ENCODE peak calls at places on chromosomes 6 and 20, in four cellular contexts. Z is right cardiac atrium, C is RWPE1, D is psoas muscle. I is an unnamed sample.

GRCh38 chr20:36860339-36860738 is 15.6 kb upstream of the TLDC2 start:
- DNase-seq in Z (no peak), C (no peak), D (no peak), I (no peak)

GRCh38 chr6:27542485-27542884 is 69.6 kb upstream of the ZNF184 start:
- DNase-seq in Z (no peak), C (no peak), D (no peak), I (no peak)

GRCh38 chr20:35697696-35698297 is 1.4 kb downstream of the NFS1 start:
- DNase-seq in Z (no peak), C (no peak), D (no peak), I (no peak)

GRCh38 chr6:106844930-106845329 is 129.6 kb downstream of the CD24 start:
- DNase-seq in Z (no peak), C (no peak), D (no peak), I (no peak)

GRCh38 chr6:75436869-75437268 is 56.7 kb downstream of the FILIP1 start:
- DNase-seq in Z (peak), C (no peak), D (peak), I (no peak)

GRCh38 chr20:39016076-39016475 is 53.9 kb downstream of the DHX35 start:
- DNase-seq in Z (no peak), C (no peak), D (no peak), I (no peak)

GRCh38 chr6:137217801-137218472 is 1.2 kb downstream of the IFNGR1 start:
- DNase-seq in Z (peak), C (no peak), D (no peak), I (no peak)

GRCh38 chr6:111550953-111551352 is 54.7 kb downstream of the TRAF3IP2 start:
- DNase-seq in Z (no peak), C (no peak), D (no peak), I (no peak)

GRCh38 chr6:34616230-34616591 is 60.1 kb upstream of the SPDEF start:
- DNase-seq in Z (no peak), C (no peak), D (no peak), I (no peak)

GRCh38 chr20:48781634-48782033 is 46.2 kb downstream of the PREX1 start:
- DNase-seq in Z (no peak), C (no peak), D (no peak), I (no peak)

GRCh38 chr20:48787861-48788375 is 39.9 kb downstream of the PREX1 start:
- DNase-seq in Z (no peak), C (peak), D (no peak), I (no peak)

GRCh38 chr6:28125396-28125795 is 987 bp downstream of the ZSCAN16 start:
- DNase-seq in Z (no peak), C (no peak), D (no peak), I (no peak)

GRCh38 chr6:74574794-74575193 is 631.1 kb downstream of the COL12A1 start:
- DNase-seq in Z (no peak), C (no peak), D (no peak), I (no peak)

GRCh38 chr6:1629316-1629715 is 19.6 kb downstream of the FOXC1 start:
- DNase-seq in Z (no peak), C (no peak), D (no peak), I (no peak)

GRCh38 chr6:25136879-25137278 is 142.3 kb upstream of the CARMIL1 start:
- DNase-seq in Z (no peak), C (no peak), D (no peak), I (no peak)

GRCh38 chr20:2538356-2538755 is 2.0 kb downstream of the TMC2 start:
- DNase-seq in Z (no peak), C (no peak), D (no peak), I (no peak)

GRCh38 chr6:170575250-170575649 is 9.2 kb downstream of the PDCD2 start:
- DNase-seq in Z (no peak), C (peak), D (no peak), I (no peak)

GRCh38 chr20:52179331-52180166 is 12.0 kb downstream of the ZFP64 start:
- DNase-seq in Z (no peak), C (no peak), D (no peak), I (no peak)

GRCh38 chr6:154457881-154458284 is 52.6 kb downstream of the CNKSR3 start:
- DNase-seq in Z (no peak), C (peak), D (no peak), I (no peak)

GRCh38 chr6:129774697-129775447 is 64.9 kb upstream of the ARHGAP18 start:
- DNase-seq in Z (peak), C (peak), D (peak), I (peak)

GRCh38 chr20:39855799-39856198 is 833.2 kb downstream of the MAFB start:
- DNase-seq in Z (no peak), C (no peak), D (no peak), I (no peak)

GRCh38 chr6:11043961-11044711 is at the start of gene ELOVL2:
- DNase-seq in Z (peak), C (peak), D (peak), I (peak)

GRCh38 chr6:56849876-56850275 is 105.0 kb upstream of the BEND6 start:
- DNase-seq in Z (no peak), C (no peak), D (no peak), I (no peak)

DNA sequence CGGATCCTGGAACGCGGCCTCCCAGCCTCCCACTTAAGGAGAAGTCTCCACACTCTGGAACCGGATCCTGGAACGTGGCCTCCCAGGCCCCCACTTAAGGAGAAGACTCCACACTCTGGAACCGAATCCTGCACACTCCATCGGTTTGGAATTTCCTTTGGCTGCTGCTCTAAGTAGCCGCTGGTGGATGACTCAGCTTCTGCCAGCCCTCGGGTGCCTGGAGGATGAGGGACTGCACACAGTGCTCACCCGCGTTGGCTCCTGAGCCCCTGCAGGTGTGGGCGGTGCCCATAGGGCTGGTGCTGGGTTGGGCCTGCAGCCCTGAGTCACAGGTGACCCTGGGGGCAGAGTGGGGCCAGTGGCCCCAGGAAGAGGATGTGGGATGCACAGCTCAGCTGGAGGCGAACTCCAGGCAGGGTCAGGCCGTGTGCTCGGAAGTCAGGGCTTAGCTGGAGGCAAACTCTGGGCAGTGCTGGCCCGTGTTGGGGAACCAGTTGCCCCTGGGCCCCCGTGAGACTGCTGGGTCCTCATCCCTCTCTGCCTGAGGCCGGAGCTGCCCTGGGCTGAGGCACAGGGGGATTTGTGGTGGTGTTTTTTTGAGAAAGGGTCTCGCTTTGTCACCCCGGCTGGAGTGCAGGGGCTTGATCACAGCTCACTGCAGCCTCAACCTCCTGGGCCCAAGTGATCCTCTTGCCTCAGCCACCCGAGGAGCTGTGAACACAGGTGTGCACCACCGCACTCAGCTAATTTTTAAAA is 13.9 kb upstream of the TNFRSF6B start:
- DNase-seq in Z (peak), C (peak), D (peak), I (peak)
- H3K27ac ChIP-seq in Z (peak), C (peak), D (peak), I (peak)

GRCh38 chr20:59025511-59025910 is 6.3 kb downstream of the TUBB1 start:
- DNase-seq in Z (no peak), C (no peak), D (no peak), I (no peak)
- H3K27ac ChIP-seq in Z (no peak), C (no peak), D (no peak), I (no peak)

GRCh38 chr20:23091741-23092408 is 5.8 kb upstream of the CD93 start:
- DNase-seq in Z (no peak), C (no peak), D (no peak), I (no peak)
- H3K27ac ChIP-seq in Z (no peak), C (no peak), D (peak), I (no peak)

GRCh38 chr20:652611-653109 is 340 bp downstream of the SRXN1 start:
- DNase-seq in Z (peak), C (no peak), D (no peak), I (peak)

GRCh38 chr20:653110-653589 is at the start of gene SRXN1:
- DNase-seq in Z (peak), C (peak), D (peak), I (peak)

GRCh38 chr20:651713-652610 is 1.0 kb downstream of the SRXN1 start:
- DNase-seq in Z (no peak), C (no peak), D (no peak), I (no peak)

GRCh38 chr20:654427-654770 is 1.4 kb upstream of the SRXN1 start:
- DNase-seq in Z (no peak), C (no peak), D (no peak), I (no peak)

GRCh38 chr20:653590-654426 is 808 bp upstream of the SRXN1 start:
- DNase-seq in Z (no peak), C (no peak), D (no peak), I (no peak)
- H3K27ac ChIP-seq in Z (peak), C (peak), D (peak), I (peak)

GRCh38 chr6:13472976-13473645 is 14.3 kb downstream of the GFOD1 start:
- DNase-seq in Z (no peak), C (no peak), D (no peak), I (no peak)

GRCh38 chr6:13472099-13472498 is 15.3 kb downstream of the GFOD1 start:
- DNase-seq in Z (no peak), C (no peak), D (no peak), I (no peak)

GRCh38 chr6:13469688-13470087 is 17.7 kb downstream of the GFOD1 start:
- DNase-seq in Z (no peak), C (no peak), D (no peak), I (no peak)

GRCh38 chr6:13470240-13471140 is 16.9 kb downstream of the GFOD1 start:
- DNase-seq in Z (no peak), C (no peak), D (no peak), I (no peak)

DNA sequence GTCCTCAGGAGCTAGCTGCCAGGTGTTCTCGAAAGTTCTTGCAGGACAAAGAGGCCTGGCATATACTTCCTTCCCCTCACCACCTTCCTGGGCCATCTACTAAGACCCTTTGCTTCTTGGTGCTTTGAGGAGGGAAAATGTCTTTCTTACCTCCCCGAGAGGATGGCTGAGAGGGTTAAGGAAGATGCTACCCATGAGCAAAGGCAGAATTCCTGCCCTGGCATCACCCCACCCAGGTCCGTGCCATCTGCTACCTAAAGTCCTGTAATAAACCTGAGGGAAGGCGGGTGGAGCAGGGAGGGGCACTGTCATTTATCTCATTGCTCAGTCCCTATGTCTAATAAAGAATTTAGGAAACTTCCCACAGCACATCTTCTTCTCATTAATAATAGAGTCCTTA is 16.2 kb downstream of the GFOD1 start:
- DNase-seq in Z (no peak), C (no peak), D (no peak), I (no peak)
- H3K27ac ChIP-seq in Z (peak), C (no peak), D (no peak), I (no peak)

DNA sequence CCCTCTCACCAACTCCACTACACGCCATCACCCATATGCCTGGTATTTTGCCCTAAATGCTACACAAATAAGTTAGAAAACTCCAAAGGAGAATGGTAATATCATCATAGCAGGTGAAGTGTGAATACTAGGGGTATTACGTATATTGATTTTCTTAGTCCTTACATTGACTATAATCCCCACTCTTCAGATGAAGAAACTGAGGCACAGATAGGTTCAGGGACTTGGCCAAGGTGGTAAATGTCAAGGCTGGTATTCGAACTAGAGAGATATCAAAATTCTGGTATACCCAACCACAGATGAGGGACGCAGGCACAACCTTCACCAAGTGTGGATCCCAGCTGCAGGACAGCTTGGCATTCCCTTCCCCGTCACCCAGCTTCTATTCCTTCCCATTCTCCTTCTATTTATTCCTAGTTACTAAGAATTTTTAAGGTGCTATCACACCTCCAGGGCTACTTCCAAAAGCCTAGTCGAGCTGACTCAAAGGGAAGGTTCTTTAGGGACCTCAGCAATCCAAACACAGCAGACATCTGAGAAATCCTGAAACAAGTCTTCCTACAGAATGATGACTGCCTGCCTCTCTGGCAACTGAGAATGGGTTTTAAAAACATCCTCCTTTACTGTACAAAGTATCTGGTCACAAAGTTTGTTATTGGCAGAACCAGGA is 32.6 kb downstream of the ATXN1 start:
- DNase-seq in Z (no peak), C (no peak), D (no peak), I (no peak)
- H3K27ac ChIP-seq in Z (no peak), C (no peak), D (no peak), I (no peak)

GRCh38 chr6:150025201-150025917 is at the start of gene RAET1L:
- DNase-seq in Z (peak), C (peak), D (peak), I (no peak)
- H3K27ac ChIP-seq in Z (no peak), C (peak), D (no peak), I (no peak)

GRCh38 chr20:46721476-46721875 is 12.0 kb downstream of the SLC2A10 start:
- DNase-seq in Z (no peak), C (no peak), D (no peak), I (no peak)
- H3K27ac ChIP-seq in Z (no peak), C (no peak), D (no peak), I (no peak)

I was measured in right lobe of liver.